ENCODE peak calls at places on chromosomes 3 and 15, in eight cellular contexts. T, P, W, Q, X, K, R and D are unnamed samples.

GRCh38 chr15:73344051-73344450 is 24.7 kb downstream of the HCN4 start:
- DNase-seq in T (no peak), X (peak; percentile 35), P (no peak), Q (peak; percentile 22), W (no peak), K (no peak), R (no peak), D (no peak)

GRCh38 chr3:12737853-12738252 is 21.2 kb downstream of the TMEM40 start:
- DNase-seq in Q (no peak), P (no peak), R (no peak), K (no peak), T (no peak), X (no peak), W (no peak), D (no peak)

GRCh38 chr3:188061133-188061532 is 92.8 kb upstream of the LPP start:
- DNase-seq in P (peak; percentile 50), Q (peak; percentile 75), T (no peak), R (no peak), K (no peak), W (no peak), X (peak; percentile 79), D (peak; percentile 38)

GRCh38 chr3:175932586-175932985 is 1073.5 kb downstream of the NAALADL2 start:
- DNase-seq in P (no peak), X (peak; percentile 45), W (no peak), T (no peak), R (no peak), K (no peak), Q (no peak), D (no peak)

GRCh38 chr3:129118745-129119144 is 2.9 kb downstream of the RAB43 start:
- DNase-seq in P (peak; percentile 30), X (no peak), Q (no peak), W (no peak), T (no peak), K (no peak), R (no peak), D (no peak)

GRCh38 chr3:127694467-127695215 is 21.9 kb downstream of the ABTB1 start:
- DNase-seq in W (peak; percentile 77), X (peak; percentile 11), T (peak; percentile 64), P (no peak), Q (no peak), R (no peak), K (peak; percentile 70), D (no peak)

GRCh38 chr3:125110016-125110875 is 54.4 kb upstream of the HEG1 start:
- DNase-seq in W (no peak), R (no peak), P (no peak), K (no peak), T (no peak), Q (peak; percentile 97), X (peak; percentile 99), D (peak; percentile 19)

GRCh38 chr3:47261301-47261700 is 21.3 kb downstream of the KIF9 start:
- DNase-seq in P (no peak), R (no peak), W (no peak), T (no peak), Q (peak; percentile 15), X (no peak), K (no peak), D (no peak)

GRCh38 chr3:34676431-34676830 is 878.0 kb downstream of the PDCD6IP start:
- DNase-seq in T (no peak), W (no peak), K (no peak), R (no peak), Q (peak; percentile 9), P (no peak), X (peak; percentile 62), D (no peak)

GRCh38 chr3:31043184-31043819 is 148.8 kb upstream of the GADL1 start:
- DNase-seq in R (no peak), P (no peak), Q (peak; percentile 56), K (no peak), W (no peak), X (no peak), T (no peak), D (no peak)

GRCh38 chr3:56976666-56977560 is 83.6 kb upstream of the SPATA12 start:
- DNase-seq in R (no peak), P (no peak), X (peak; percentile 64), W (peak; percentile 86), K (no peak), T (no peak), Q (peak; percentile 61), D (peak; percentile 80)

GRCh38 chr3:111751961-111752360 is 107.1 kb upstream of the PHLDB2 start:
- DNase-seq in Q (peak; percentile 91), X (peak; percentile 93), R (no peak), W (no peak), K (no peak), T (no peak), P (no peak), D (peak; percentile 52)

GRCh38 chr3:192817053-192817452 is 89.7 kb upstream of the FGF12 start:
- DNase-seq in X (peak; percentile 81), R (no peak), W (no peak), Q (peak; percentile 76), K (no peak), T (no peak), P (no peak), D (no peak)

GRCh38 chr15:41827290-41827879 is 507 bp upstream of the JMJD7 start:
- DNase-seq in X (no peak), Q (no peak), P (peak; percentile 29), W (no peak), T (peak; percentile 32), R (no peak), K (no peak), D (peak; percentile 56)

GRCh38 chr3:55362206-55362960 is 124.7 kb downstream of the WNT5A start:
- DNase-seq in P (no peak), R (no peak), K (no peak), Q (peak; percentile 23), W (no peak), X (peak; percentile 65), T (no peak), D (no peak)

GRCh38 chr3:189941679-189942078 is 179.0 kb downstream of the P3H2 start:
- DNase-seq in Q (no peak), W (no peak), T (no peak), K (no peak), R (no peak), P (no peak), X (peak; percentile 89), D (peak; percentile 58)

GRCh38 chr3:186882125-186882524 is 39.6 kb downstream of the ADIPOQ start:
- DNase-seq in Q (no peak), K (no peak), T (no peak), X (no peak), P (no peak), W (no peak), R (no peak), D (no peak)

GRCh38 chr15:33112541-33113105 is 81.9 kb downstream of the FMN1 start:
- DNase-seq in W (no peak), R (no peak), P (no peak), K (no peak), X (no peak), T (no peak), Q (no peak), D (no peak)

GRCh38 chr15:74885461-74885860 is 4.4 kb upstream of the MPI start:
- DNase-seq in X (no peak), Q (no peak), K (no peak), T (no peak), R (no peak), P (no peak), W (no peak), D (no peak)

DNA sequence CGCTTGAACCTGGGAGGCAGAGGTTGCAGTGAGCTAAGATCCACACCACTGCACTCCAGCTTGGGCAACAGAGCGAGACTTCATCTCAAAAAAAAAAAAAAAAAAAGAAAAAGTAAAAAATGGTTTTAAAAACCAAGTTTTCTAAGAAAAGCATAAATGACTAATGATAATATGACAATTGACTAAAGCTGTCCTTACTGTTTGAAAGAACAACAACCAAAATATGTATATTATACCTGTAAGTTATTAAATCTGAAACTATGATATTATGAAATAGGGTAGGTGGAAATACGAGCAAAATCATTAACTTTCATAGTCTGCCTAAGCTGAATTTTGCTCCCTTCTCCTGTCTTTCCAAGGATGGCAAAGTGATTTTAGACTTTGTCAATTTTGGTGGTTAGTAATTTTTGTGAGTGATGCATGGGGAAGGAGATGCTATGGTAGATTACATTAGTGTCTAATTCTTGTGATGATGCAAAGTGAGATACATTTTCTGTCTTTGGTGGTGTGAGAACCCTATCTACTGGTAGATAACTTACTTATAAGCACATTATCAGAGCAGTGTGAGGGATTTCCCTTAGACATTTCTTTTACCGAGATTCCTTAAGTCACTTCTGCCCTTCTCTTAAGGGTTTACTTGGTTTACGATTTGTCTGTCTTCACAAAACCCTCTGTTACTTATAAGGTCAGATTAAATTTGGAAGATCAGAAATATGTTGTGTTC is 10.6 kb upstream of the CHD2 start:
- DNase-seq in W (no peak), Q (no peak), X (no peak), P (no peak), T (no peak), R (no peak), K (no peak), D (no peak)
- H3K4me1 ChIP-seq in W (peaks cover 20% of the 10 kb centered on the region), Q (peaks cover 3% of the 10 kb centered on the region), X (no peaks in the 10 kb centered on the region), P (peaks cover 37% of the 10 kb centered on the region), T (peaks cover 90% of the 10 kb centered on the region), R (peaks cover 52% of the 10 kb centered on the region), K (peaks cover 54% of the 10 kb centered on the region), D (peaks cover 15% of the 10 kb centered on the region)

GRCh38 chr15:45641374-45641778 is 6.5 kb downstream of the SQOR start:
- DNase-seq in Q (peak; percentile 98), W (no peak), P (no peak), X (peak; percentile 72), R (no peak), K (no peak), T (no peak), D (peak; percentile 82)
- H3K4me1 ChIP-seq in Q (peaks cover 15% of the 10 kb centered on the region), W (peaks cover 5% of the 10 kb centered on the region), P (peaks cover 25% of the 10 kb centered on the region), X (peaks cover 48% of the 10 kb centered on the region), R (peaks cover 65% of the 10 kb centered on the region), K (peaks cover 98% of the 10 kb centered on the region), T (peaks cover 99% of the 10 kb centered on the region), D (peaks cover 43% of the 10 kb centered on the region)

DNA sequence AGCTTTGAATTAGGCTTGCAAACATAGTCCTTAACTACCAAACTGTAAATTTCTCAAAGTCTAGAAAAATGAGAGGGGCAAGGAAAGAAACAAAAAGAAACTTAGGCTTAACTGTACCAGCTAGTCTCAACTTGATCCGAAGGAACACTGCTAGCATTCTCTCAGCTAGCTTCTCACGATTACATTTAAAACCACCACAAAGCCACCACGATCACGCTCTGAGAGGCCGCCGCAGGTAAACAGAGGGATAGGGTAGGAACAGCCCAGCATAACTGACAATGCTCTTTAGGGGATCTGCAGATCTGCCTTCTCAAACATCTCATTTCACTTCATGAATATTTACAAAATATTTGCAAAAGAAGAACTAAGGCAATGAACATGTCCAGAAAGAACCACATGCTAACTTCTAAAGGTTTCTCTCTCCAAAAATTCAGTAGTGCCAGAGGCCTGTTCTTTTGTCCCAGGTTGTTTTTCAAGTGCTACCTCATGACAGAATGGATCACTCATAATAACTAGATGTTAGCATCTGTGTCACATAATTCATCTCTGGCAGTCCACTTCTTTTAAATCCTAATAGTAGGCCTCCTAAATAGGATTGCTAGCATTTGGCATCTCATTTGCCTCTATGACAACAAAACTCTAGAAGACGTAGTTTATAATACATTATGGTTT is 18.9 kb downstream of the VGLL4 start:
- DNase-seq in Q (no peak), W (no peak), R (no peak), K (no peak), X (no peak), P (no peak), T (no peak), D (no peak)
- H3K4me1 ChIP-seq in Q (peaks cover 7% of the 10 kb centered on the region), W (peaks cover 16% of the 10 kb centered on the region), R (peaks cover 29% of the 10 kb centered on the region), K (peaks cover 70% of the 10 kb centered on the region), X (no peaks in the 10 kb centered on the region), P (peaks cover 13% of the 10 kb centered on the region), T (peaks cover 48% of the 10 kb centered on the region), D (peaks cover 34% of the 10 kb centered on the region)

DNA sequence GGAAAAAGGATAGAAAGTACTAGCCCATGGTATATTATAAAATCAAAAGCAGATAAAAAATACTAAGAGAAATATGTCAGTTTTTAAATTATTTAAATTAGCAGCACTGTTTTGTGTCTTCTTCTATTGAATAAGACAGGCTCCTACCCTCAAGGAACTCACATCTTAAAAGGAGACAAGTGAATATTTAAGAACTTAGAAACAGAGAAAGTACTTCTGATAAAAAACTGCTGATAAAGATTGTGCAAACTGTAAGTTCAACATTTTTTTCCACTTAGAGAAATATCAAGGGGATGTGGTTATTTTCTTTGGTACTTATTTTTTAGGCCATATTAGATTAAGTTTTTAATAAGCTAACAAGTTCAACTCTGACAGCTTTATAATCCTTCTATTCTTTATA is 3.0 kb upstream of the ANKRD28 start:
- DNase-seq in R (no peak), T (no peak), Q (no peak), P (no peak), W (no peak), X (peak; percentile 32), K (no peak), D (no peak)
- H3K4me1 ChIP-seq in R (peaks cover 34% of the 10 kb centered on the region), T (peaks cover 69% of the 10 kb centered on the region), Q (no peaks in the 10 kb centered on the region), P (peaks cover 44% of the 10 kb centered on the region), W (peaks cover 4% of the 10 kb centered on the region), X (peaks cover 2% of the 10 kb centered on the region), K (peaks cover 38% of the 10 kb centered on the region), D (peaks cover 15% of the 10 kb centered on the region)